ENCODE peak calls at places on chromosomes 2 and 18, in six cellular contexts. One of them, this sample, is unnamed.

GRCh38 chr2:200376422-200377142 is 70.1 kb downstream of the SPATS2L start:
- DNase-seq in GM23338: no peak
- DNase-seq in left lobe of liver: no peak
- DNase-seq in psoas muscle: peak; percentile 84
- DNase-seq in tibial nerve: no peak
- DNase-seq in neural crest cell: no peak
- DNase-seq in this sample: no peak

GRCh38 chr2:199778655-199779054 is 72.3 kb downstream of the FTCDNL1 start:
- DNase-seq in neural crest cell: no peak
- DNase-seq in tibial nerve: no peak
- DNase-seq in left lobe of liver: no peak
- DNase-seq in GM23338: no peak
- DNase-seq in psoas muscle: no peak
- DNase-seq in this sample: no peak

GRCh38 chr2:39990335-39990734 is 211.3 kb upstream of the THUMPD2 start:
- DNase-seq in neural crest cell: no peak
- DNase-seq in psoas muscle: no peak
- DNase-seq in GM23338: no peak
- DNase-seq in tibial nerve: no peak
- DNase-seq in left lobe of liver: no peak
- DNase-seq in this sample: no peak

GRCh38 chr2:66430195-66430905 is 4.6 kb upstream of the MEIS1 start:
- DNase-seq in neural crest cell: no peak
- DNase-seq in psoas muscle: no peak
- DNase-seq in GM23338: no peak
- DNase-seq in tibial nerve: no peak
- DNase-seq in left lobe of liver: no peak
- DNase-seq in this sample: no peak

GRCh38 chr18:8474661-8475060 is 134.6 kb upstream of the RAB12 start:
- DNase-seq in left lobe of liver: no peak
- DNase-seq in neural crest cell: no peak
- DNase-seq in GM23338: no peak
- DNase-seq in tibial nerve: no peak
- DNase-seq in psoas muscle: no peak
- DNase-seq in this sample: no peak

GRCh38 chr2:216366777-216367465 is 5.4 kb downstream of the MARCHF4 start:
- DNase-seq in left lobe of liver: no peak
- DNase-seq in neural crest cell: no peak
- DNase-seq in psoas muscle: no peak
- DNase-seq in GM23338: no peak
- DNase-seq in tibial nerve: no peak
- DNase-seq in this sample: no peak

GRCh38 chr2:68885074-68885810 is 14.0 kb upstream of the BMP10 start:
- DNase-seq in tibial nerve: no peak
- DNase-seq in GM23338: no peak
- DNase-seq in psoas muscle: no peak
- DNase-seq in left lobe of liver: no peak
- DNase-seq in neural crest cell: no peak
- DNase-seq in this sample: no peak

GRCh38 chr2:120771556-120772208 is 36.0 kb downstream of the GLI2 start:
- DNase-seq in psoas muscle: peak; percentile 84
- DNase-seq in tibial nerve: no peak
- DNase-seq in left lobe of liver: no peak
- DNase-seq in neural crest cell: no peak
- DNase-seq in GM23338: no peak
- DNase-seq in this sample: peak; percentile 47

GRCh38 chr18:68965817-68966216 is 167.9 kb downstream of the CCDC102B start:
- DNase-seq in neural crest cell: no peak
- DNase-seq in GM23338: no peak
- DNase-seq in psoas muscle: no peak
- DNase-seq in tibial nerve: no peak
- DNase-seq in left lobe of liver: no peak
- DNase-seq in this sample: no peak

GRCh38 chr2:443754-444153 is 155.9 kb upstream of the ALKAL2 start:
- DNase-seq in neural crest cell: no peak
- DNase-seq in left lobe of liver: no peak
- DNase-seq in GM23338: no peak
- DNase-seq in psoas muscle: no peak
- DNase-seq in tibial nerve: no peak
- DNase-seq in this sample: no peak